ENCODE peak calls at places on chromosome 2, in seven cellular contexts. One of them, this sample, is unnamed.
A peak's percentile ranks its signal among the peaks of the same experiment; 100 is the strongest.

GRCh38 chr2:5657216-5657615 is 35.0 kb upstream of the SOX11 start:
- DNase-seq in bronchial epithelial cell: no peak
- DNase-seq in skeletal muscle cell: no peak
- DNase-seq in fibroblast of mammary gland: no peak
- DNase-seq in CD8-positive, alpha-beta memory T cell: no peak
- DNase-seq in psoas muscle: no peak
- DNase-seq in mucosa of descending colon: no peak
- DNase-seq in this sample: no peak

GRCh38 chr2:240930096-240930630 is 24.0 kb downstream of the CROCC2 start:
- DNase-seq in mucosa of descending colon: no peak
- DNase-seq in fibroblast of mammary gland: no peak
- DNase-seq in psoas muscle: no peak
- DNase-seq in skeletal muscle cell: no peak
- DNase-seq in CD8-positive, alpha-beta memory T cell: peak; percentile 21
- DNase-seq in bronchial epithelial cell: no peak
- DNase-seq in this sample: peak; percentile 65

GRCh38 chr2:144163592-144163991 is 356.3 kb downstream of the ZEB2 start:
- DNase-seq in psoas muscle: no peak
- DNase-seq in CD8-positive, alpha-beta memory T cell: no peak
- DNase-seq in fibroblast of mammary gland: no peak
- DNase-seq in bronchial epithelial cell: no peak
- DNase-seq in skeletal muscle cell: no peak
- DNase-seq in mucosa of descending colon: no peak
- DNase-seq in this sample: no peak

GRCh38 chr2:47945036-47945781 is 38.9 kb upstream of the FBXO11 start:
- DNase-seq in bronchial epithelial cell: no peak
- DNase-seq in fibroblast of mammary gland: no peak
- DNase-seq in CD8-positive, alpha-beta memory T cell: no peak
- DNase-seq in mucosa of descending colon: no peak
- DNase-seq in skeletal muscle cell: no peak
- DNase-seq in psoas muscle: no peak
- DNase-seq in this sample: no peak

GRCh38 chr2:119350311-119350998 is 16.2 kb downstream of the C2orf76 start:
- DNase-seq in psoas muscle: no peak
- DNase-seq in skeletal muscle cell: no peak
- DNase-seq in bronchial epithelial cell: peak; percentile 24
- DNase-seq in fibroblast of mammary gland: no peak
- DNase-seq in CD8-positive, alpha-beta memory T cell: no peak
- DNase-seq in mucosa of descending colon: no peak
- DNase-seq in this sample: no peak

GRCh38 chr2:127906206-127906926 is 20.6 kb upstream of the AMMECR1L start:
- DNase-seq in mucosa of descending colon: no peak
- DNase-seq in bronchial epithelial cell: no peak
- DNase-seq in skeletal muscle cell: no peak
- DNase-seq in fibroblast of mammary gland: no peak
- DNase-seq in CD8-positive, alpha-beta memory T cell: no peak
- DNase-seq in psoas muscle: no peak
- DNase-seq in this sample: no peak

GRCh38 chr2:12890481-12890980 is 173.8 kb downstream of the TRIB2 start:
- DNase-seq in skeletal muscle cell: no peak
- DNase-seq in mucosa of descending colon: no peak
- DNase-seq in fibroblast of mammary gland: no peak
- DNase-seq in CD8-positive, alpha-beta memory T cell: no peak
- DNase-seq in bronchial epithelial cell: no peak
- DNase-seq in psoas muscle: no peak
- DNase-seq in this sample: no peak

GRCh38 chr2:88654714-88655113 is 27.4 kb upstream of the EIF2AK3 start:
- DNase-seq in skeletal muscle cell: peak; percentile 80
- DNase-seq in psoas muscle: no peak
- DNase-seq in CD8-positive, alpha-beta memory T cell: no peak
- DNase-seq in bronchial epithelial cell: peak; percentile 67
- DNase-seq in mucosa of descending colon: no peak
- DNase-seq in fibroblast of mammary gland: peak; percentile 76
- DNase-seq in this sample: no peak

GRCh38 chr2:200422071-200422470 is 87.8 kb downstream of the KCTD18 start:
- DNase-seq in psoas muscle: no peak
- DNase-seq in mucosa of descending colon: no peak
- DNase-seq in bronchial epithelial cell: no peak
- DNase-seq in CD8-positive, alpha-beta memory T cell: no peak
- DNase-seq in fibroblast of mammary gland: no peak
- DNase-seq in skeletal muscle cell: no peak
- DNase-seq in this sample: no peak

GRCh38 chr2:153235516-153235915 is 243.0 kb downstream of the RPRM start:
- DNase-seq in mucosa of descending colon: no peak
- DNase-seq in psoas muscle: no peak
- DNase-seq in fibroblast of mammary gland: no peak
- DNase-seq in CD8-positive, alpha-beta memory T cell: peak; percentile 50
- DNase-seq in bronchial epithelial cell: no peak
- DNase-seq in skeletal muscle cell: no peak
- DNase-seq in this sample: no peak

GRCh38 chr2:66833036-66833435 is 398.1 kb downstream of the MEIS1 start:
- DNase-seq in skeletal muscle cell: peak; percentile 56
- DNase-seq in fibroblast of mammary gland: no peak
- DNase-seq in bronchial epithelial cell: no peak
- DNase-seq in CD8-positive, alpha-beta memory T cell: no peak
- DNase-seq in psoas muscle: no peak
- DNase-seq in mucosa of descending colon: no peak
- DNase-seq in this sample: no peak

GRCh38 chr2:66547887-66548286 is 113.0 kb downstream of the MEIS1 start:
- DNase-seq in fibroblast of mammary gland: no peak
- DNase-seq in psoas muscle: no peak
- DNase-seq in skeletal muscle cell: no peak
- DNase-seq in CD8-positive, alpha-beta memory T cell: no peak
- DNase-seq in bronchial epithelial cell: no peak
- DNase-seq in mucosa of descending colon: no peak
- DNase-seq in this sample: no peak

GRCh38 chr2:240449764-240450531 is 14.5 kb downstream of the GPC1 start:
- DNase-seq in fibroblast of mammary gland: no peak
- DNase-seq in skeletal muscle cell: no peak
- DNase-seq in bronchial epithelial cell: peak; percentile 88
- DNase-seq in mucosa of descending colon: peak; percentile 16
- DNase-seq in psoas muscle: no peak
- DNase-seq in CD8-positive, alpha-beta memory T cell: no peak
- DNase-seq in this sample: peak; percentile 71

GRCh38 chr2:241733391-241734207 is 831 bp upstream of the D2HGDH start:
- DNase-seq in psoas muscle: no peak
- DNase-seq in bronchial epithelial cell: peak; percentile 74
- DNase-seq in mucosa of descending colon: no peak
- DNase-seq in skeletal muscle cell: no peak
- DNase-seq in fibroblast of mammary gland: no peak
- DNase-seq in CD8-positive, alpha-beta memory T cell: peak; percentile 59
- DNase-seq in this sample: peak; percentile 85

GRCh38 chr2:8049851-8050571 is 631.8 kb upstream of the ID2 start:
- DNase-seq in skeletal muscle cell: no peak
- DNase-seq in fibroblast of mammary gland: no peak
- DNase-seq in bronchial epithelial cell: peak; percentile 86
- DNase-seq in CD8-positive, alpha-beta memory T cell: no peak
- DNase-seq in psoas muscle: no peak
- DNase-seq in mucosa of descending colon: no peak
- DNase-seq in this sample: no peak

GRCh38 chr2:24708537-24709152 is 84.5 kb downstream of the PTRHD1 start:
- DNase-seq in bronchial epithelial cell: peak; percentile 86
- DNase-seq in psoas muscle: no peak
- DNase-seq in mucosa of descending colon: no peak
- DNase-seq in fibroblast of mammary gland: peak; percentile 61
- DNase-seq in skeletal muscle cell: peak; percentile 49
- DNase-seq in CD8-positive, alpha-beta memory T cell: no peak
- DNase-seq in this sample: no peak

GRCh38 chr2:29233428-29233827 is 118.2 kb downstream of the CLIP4 start:
- DNase-seq in mucosa of descending colon: no peak
- DNase-seq in CD8-positive, alpha-beta memory T cell: no peak
- DNase-seq in psoas muscle: no peak
- DNase-seq in skeletal muscle cell: no peak
- DNase-seq in bronchial epithelial cell: peak; percentile 68
- DNase-seq in fibroblast of mammary gland: no peak
- DNase-seq in this sample: no peak

GRCh38 chr2:14642499-14642898 is 10.0 kb downstream of the LRATD1 start:
- DNase-seq in mucosa of descending colon: no peak
- DNase-seq in CD8-positive, alpha-beta memory T cell: no peak
- DNase-seq in skeletal muscle cell: no peak
- DNase-seq in bronchial epithelial cell: no peak
- DNase-seq in psoas muscle: no peak
- DNase-seq in fibroblast of mammary gland: no peak
- DNase-seq in this sample: no peak

GRCh38 chr2:31654241-31654640 is 73.5 kb upstream of the SRD5A2 start:
- DNase-seq in skeletal muscle cell: no peak
- DNase-seq in CD8-positive, alpha-beta memory T cell: no peak
- DNase-seq in fibroblast of mammary gland: no peak
- DNase-seq in bronchial epithelial cell: no peak
- DNase-seq in mucosa of descending colon: no peak
- DNase-seq in psoas muscle: no peak
- DNase-seq in this sample: no peak

GRCh38 chr2:101779190-101779589 is 81.7 kb downstream of the MAP4K4 start:
- DNase-seq in bronchial epithelial cell: no peak
- DNase-seq in fibroblast of mammary gland: no peak
- DNase-seq in mucosa of descending colon: no peak
- DNase-seq in CD8-positive, alpha-beta memory T cell: no peak
- DNase-seq in skeletal muscle cell: no peak
- DNase-seq in psoas muscle: no peak
- DNase-seq in this sample: no peak

GRCh38 chr2:101781730-101782426 is 84.4 kb downstream of the MAP4K4 start:
- DNase-seq in CD8-positive, alpha-beta memory T cell: no peak
- DNase-seq in fibroblast of mammary gland: no peak
- DNase-seq in skeletal muscle cell: no peak
- DNase-seq in bronchial epithelial cell: no peak
- DNase-seq in psoas muscle: no peak
- DNase-seq in mucosa of descending colon: no peak
- DNase-seq in this sample: no peak

GRCh38 chr2:101782427-101782792 is 84.9 kb downstream of the MAP4K4 start:
- DNase-seq in bronchial epithelial cell: no peak
- DNase-seq in fibroblast of mammary gland: no peak
- DNase-seq in CD8-positive, alpha-beta memory T cell: no peak
- DNase-seq in psoas muscle: no peak
- DNase-seq in skeletal muscle cell: no peak
- DNase-seq in mucosa of descending colon: no peak
- DNase-seq in this sample: no peak

GRCh38 chr2:101779652-101780051 is 82.1 kb downstream of the MAP4K4 start:
- DNase-seq in mucosa of descending colon: no peak
- DNase-seq in skeletal muscle cell: no peak
- DNase-seq in psoas muscle: no peak
- DNase-seq in fibroblast of mammary gland: no peak
- DNase-seq in CD8-positive, alpha-beta memory T cell: no peak
- DNase-seq in bronchial epithelial cell: no peak
- DNase-seq in this sample: no peak

GRCh38 chr2:101781326-101781725 is 83.8 kb downstream of the MAP4K4 start:
- DNase-seq in CD8-positive, alpha-beta memory T cell: no peak
- DNase-seq in bronchial epithelial cell: no peak
- DNase-seq in fibroblast of mammary gland: no peak
- DNase-seq in psoas muscle: no peak
- DNase-seq in mucosa of descending colon: no peak
- DNase-seq in skeletal muscle cell: no peak
- DNase-seq in this sample: no peak
- H3K4me3 ChIP-seq in CD8-positive, alpha-beta memory T cell: no peak overlapping the region
- H3K4me3 ChIP-seq in bronchial epithelial cell: no peak overlapping the region
- H3K4me3 ChIP-seq in fibroblast of mammary gland: no peak overlapping the region
- H3K4me3 ChIP-seq in psoas muscle: no peak overlapping the region
- H3K4me3 ChIP-seq in mucosa of descending colon: no peak overlapping the region
- H3K4me3 ChIP-seq in skeletal muscle cell: no peak overlapping the region
- H3K4me3 ChIP-seq in this sample: no peak overlapping the region

GRCh38 chr2:27265536-27265870 is 2.7 kb upstream of the SLC30A3 start:
- DNase-seq in psoas muscle: no peak
- DNase-seq in skeletal muscle cell: no peak
- DNase-seq in bronchial epithelial cell: no peak
- DNase-seq in fibroblast of mammary gland: no peak
- DNase-seq in CD8-positive, alpha-beta memory T cell: no peak
- DNase-seq in mucosa of descending colon: no peak
- DNase-seq in this sample: no peak
- H3K4me3 ChIP-seq in psoas muscle: peak overlapping the region; percentile 71
- H3K4me3 ChIP-seq in skeletal muscle cell: no peak overlapping the region
- H3K4me3 ChIP-seq in bronchial epithelial cell: no peak overlapping the region
- H3K4me3 ChIP-seq in fibroblast of mammary gland: no peak overlapping the region
- H3K4me3 ChIP-seq in CD8-positive, alpha-beta memory T cell: no peak overlapping the region
- H3K4me3 ChIP-seq in mucosa of descending colon: no peak overlapping the region
- H3K4me3 ChIP-seq in this sample: no peak overlapping the region

GRCh38 chr2:239257511-239257937 is 143.3 kb downstream of the HDAC4 start:
- DNase-seq in skeletal muscle cell: peak; percentile 83
- DNase-seq in bronchial epithelial cell: peak; percentile 83
- DNase-seq in CD8-positive, alpha-beta memory T cell: no peak
- DNase-seq in psoas muscle: no peak
- DNase-seq in fibroblast of mammary gland: peak; percentile 92
- DNase-seq in mucosa of descending colon: no peak
- DNase-seq in this sample: no peak
- H3K4me3 ChIP-seq in skeletal muscle cell: no peak overlapping the region
- H3K4me3 ChIP-seq in bronchial epithelial cell: no peak overlapping the region
- H3K4me3 ChIP-seq in CD8-positive, alpha-beta memory T cell: no peak overlapping the region
- H3K4me3 ChIP-seq in psoas muscle: peak overlapping the region; percentile 8
- H3K4me3 ChIP-seq in fibroblast of mammary gland: no peak overlapping the region
- H3K4me3 ChIP-seq in mucosa of descending colon: no peak overlapping the region
- H3K4me3 ChIP-seq in this sample: no peak overlapping the region

GRCh38 chr2:222297600-222297935 is 1.2 kb downstream of the PAX3 start:
- DNase-seq in bronchial epithelial cell: no peak
- DNase-seq in psoas muscle: peak; percentile 6
- DNase-seq in fibroblast of mammary gland: no peak
- DNase-seq in CD8-positive, alpha-beta memory T cell: peak; percentile 26
- DNase-seq in skeletal muscle cell: no peak
- DNase-seq in mucosa of descending colon: no peak
- DNase-seq in this sample: no peak
- H3K4me3 ChIP-seq in bronchial epithelial cell: no peak overlapping the region
- H3K4me3 ChIP-seq in psoas muscle: peak overlapping the region; percentile 75
- H3K4me3 ChIP-seq in fibroblast of mammary gland: no peak overlapping the region
- H3K4me3 ChIP-seq in CD8-positive, alpha-beta memory T cell: no peak overlapping the region
- H3K4me3 ChIP-seq in skeletal muscle cell: no peak overlapping the region
- H3K4me3 ChIP-seq in mucosa of descending colon: no peak overlapping the region
- H3K4me3 ChIP-seq in this sample: no peak overlapping the region

GRCh38 chr2:43179947-43180346 is 46.5 kb downstream of the ZFP36L2 start:
- DNase-seq in psoas muscle: no peak
- DNase-seq in bronchial epithelial cell: no peak
- DNase-seq in CD8-positive, alpha-beta memory T cell: no peak
- DNase-seq in skeletal muscle cell: no peak
- DNase-seq in mucosa of descending colon: no peak
- DNase-seq in fibroblast of mammary gland: no peak
- DNase-seq in this sample: no peak

GRCh38 chr2:43178055-43178598 is 48.3 kb downstream of the ZFP36L2 start:
- DNase-seq in fibroblast of mammary gland: no peak
- DNase-seq in bronchial epithelial cell: no peak
- DNase-seq in mucosa of descending colon: no peak
- DNase-seq in psoas muscle: no peak
- DNase-seq in skeletal muscle cell: no peak
- DNase-seq in CD8-positive, alpha-beta memory T cell: no peak
- DNase-seq in this sample: no peak

GRCh38 chr2:43176449-43176848 is 50.0 kb downstream of the ZFP36L2 start:
- DNase-seq in mucosa of descending colon: no peak
- DNase-seq in psoas muscle: no peak
- DNase-seq in CD8-positive, alpha-beta memory T cell: no peak
- DNase-seq in skeletal muscle cell: no peak
- DNase-seq in fibroblast of mammary gland: no peak
- DNase-seq in bronchial epithelial cell: no peak
- DNase-seq in this sample: no peak

GRCh38 chr2:43180901-43181300 is 45.5 kb downstream of the ZFP36L2 start:
- DNase-seq in CD8-positive, alpha-beta memory T cell: no peak
- DNase-seq in mucosa of descending colon: no peak
- DNase-seq in skeletal muscle cell: no peak
- DNase-seq in fibroblast of mammary gland: no peak
- DNase-seq in psoas muscle: no peak
- DNase-seq in bronchial epithelial cell: peak; percentile 89
- DNase-seq in this sample: no peak

GRCh38 chr2:43178602-43179542 is 47.5 kb downstream of the ZFP36L2 start:
- DNase-seq in bronchial epithelial cell: peak; percentile 80
- DNase-seq in fibroblast of mammary gland: peak; percentile 88
- DNase-seq in mucosa of descending colon: peak; percentile 81
- DNase-seq in psoas muscle: peak; percentile 88
- DNase-seq in skeletal muscle cell: peak; percentile 78
- DNase-seq in CD8-positive, alpha-beta memory T cell: no peak
- DNase-seq in this sample: peak; percentile 94
- H3K4me3 ChIP-seq in bronchial epithelial cell: no peak overlapping the region
- H3K4me3 ChIP-seq in fibroblast of mammary gland: no peak overlapping the region
- H3K4me3 ChIP-seq in mucosa of descending colon: no peak overlapping the region
- H3K4me3 ChIP-seq in psoas muscle: peak overlapping the region; percentile 54
- H3K4me3 ChIP-seq in skeletal muscle cell: no peak overlapping the region
- H3K4me3 ChIP-seq in CD8-positive, alpha-beta memory T cell: no peak overlapping the region
- H3K4me3 ChIP-seq in this sample: no peak overlapping the region